ENCODE peak calls at places on chromosomes 16 and 17, in six cellular contexts. U is ascending aorta, T is fibroblast of lung, S is Peyer's patch, Q is left lung, K is gastrocnemius medialis. W is an unnamed sample. For H3K27me3, the result is how much of the 10 kb centered on the place peaks cover.

GRCh38 chr17:37461668-37462067 is 28.0 kb upstream of the DUSP14 start:
- DNase-seq in U (no peak), Q (no peak), T (no peak), K (no peak), S (no peak), W (no peak)

GRCh38 chr16:67241008-67241900 is 6.0 kb downstream of the FHOD1 start:
- DNase-seq in S (no peak), Q (peak), T (peak), U (no peak), K (peak), W (peak)

GRCh38 chr17:44557653-44558285 is 485 bp downstream of the FZD2 start:
- DNase-seq in Q (peak), S (peak), T (peak), U (no peak), K (no peak), W (peak)

GRCh38 chr16:17138801-17139200 is 332.0 kb downstream of the XYLT1 start:
- DNase-seq in U (no peak), T (peak), Q (no peak), S (no peak), K (no peak), W (no peak)

GRCh38 chr16:49594706-49595534 is 221.3 kb downstream of the C16orf78 start:
- DNase-seq in Q (no peak), K (no peak), S (no peak), U (no peak), T (no peak), W (no peak)

GRCh38 chr17:66952681-66953638 is 11.5 kb upstream of the CACNG4 start:
- DNase-seq in S (no peak), Q (no peak), T (no peak), K (no peak), U (no peak), W (no peak)

GRCh38 chr17:65630502-65630901 is 69.1 kb upstream of the AXIN2 start:
- DNase-seq in U (no peak), Q (no peak), S (no peak), K (no peak), T (no peak), W (no peak)

GRCh38 chr17:13735861-13736260 is 134.1 kb upstream of the HS3ST3A1 start:
- DNase-seq in S (no peak), Q (no peak), T (no peak), K (no peak), U (no peak), W (no peak)

GRCh38 chr16:80614908-80615696 is 74.3 kb downstream of the DYNLRB2 start:
- DNase-seq in S (no peak), K (no peak), T (peak), Q (no peak), U (no peak), W (no peak)

GRCh38 chr16:75109732-75110243 is 6.8 kb downstream of the LDHD start:
- DNase-seq in S (no peak), K (peak), Q (no peak), U (no peak), T (no peak), W (peak)

GRCh38 chr17:79840204-79840988 is 1.2 kb upstream of the CBX4 start:
- DNase-seq in T (peak), S (no peak), Q (peak), U (no peak), K (no peak), W (peak)

GRCh38 chr16:684961-685696 is 995 bp upstream of the JMJD8 start:
- DNase-seq in K (no peak), S (no peak), U (no peak), T (no peak), Q (peak), W (no peak)

GRCh38 chr17:78372811-78373210 is 5.6 kb upstream of the PGS1 start:
- DNase-seq in T (no peak), S (no peak), Q (no peak), K (no peak), U (no peak), W (no peak)

GRCh38 chr17:82808921-82809905 is 30.6 kb downstream of the ZNF750 start:
- DNase-seq in U (no peak), T (no peak), Q (no peak), S (no peak), K (no peak), W (no peak)

GRCh38 chr17:63035271-63035670 is 69.2 kb downstream of the TANC2 start:
- DNase-seq in Q (no peak), T (peak), K (no peak), S (no peak), U (no peak), W (no peak)

GRCh38 chr16:1296688-1297412 is 12.6 kb upstream of the UBE2I start:
- DNase-seq in K (peak), U (no peak), S (peak), Q (no peak), T (no peak), W (no peak)

GRCh38 chr17:56699186-56699895 is 105.8 kb downstream of the NOG start:
- DNase-seq in K (no peak), U (no peak), S (no peak), Q (peak), T (peak), W (peak)

GRCh38 chr17:19299214-19299747 is 62.1 kb downstream of the EPN2 start:
- DNase-seq in K (no peak), U (no peak), T (no peak), Q (no peak), S (no peak), W (no peak)

GRCh38 chr16:22313141-22313781 is 16.1 kb downstream of the POLR3E start:
- DNase-seq in U (no peak), T (no peak), S (peak), K (no peak), Q (no peak), W (no peak)

GRCh38 chr16:30068750-30069574 is 3.4 kb downstream of the ALDOA start:
- DNase-seq in Q (no peak), K (no peak), T (no peak), U (no peak), S (no peak), W (no peak)

GRCh38 chr17:14228903-14229302 is 7.8 kb downstream of the CDRT15 start:
- DNase-seq in S (no peak), U (no peak), K (no peak), Q (no peak), T (peak), W (no peak)

GRCh38 chr16:52578007-52578828 is 31.3 kb upstream of the TOX3 start:
- DNase-seq in K (no peak), S (no peak), Q (no peak), U (no peak), T (no peak), W (no peak)

GRCh38 chr17:48131216-48131824 is 23.8 kb downstream of the SNX11 start:
- DNase-seq in Q (no peak), U (no peak), T (peak), K (peak), S (peak), W (no peak)

DNA sequence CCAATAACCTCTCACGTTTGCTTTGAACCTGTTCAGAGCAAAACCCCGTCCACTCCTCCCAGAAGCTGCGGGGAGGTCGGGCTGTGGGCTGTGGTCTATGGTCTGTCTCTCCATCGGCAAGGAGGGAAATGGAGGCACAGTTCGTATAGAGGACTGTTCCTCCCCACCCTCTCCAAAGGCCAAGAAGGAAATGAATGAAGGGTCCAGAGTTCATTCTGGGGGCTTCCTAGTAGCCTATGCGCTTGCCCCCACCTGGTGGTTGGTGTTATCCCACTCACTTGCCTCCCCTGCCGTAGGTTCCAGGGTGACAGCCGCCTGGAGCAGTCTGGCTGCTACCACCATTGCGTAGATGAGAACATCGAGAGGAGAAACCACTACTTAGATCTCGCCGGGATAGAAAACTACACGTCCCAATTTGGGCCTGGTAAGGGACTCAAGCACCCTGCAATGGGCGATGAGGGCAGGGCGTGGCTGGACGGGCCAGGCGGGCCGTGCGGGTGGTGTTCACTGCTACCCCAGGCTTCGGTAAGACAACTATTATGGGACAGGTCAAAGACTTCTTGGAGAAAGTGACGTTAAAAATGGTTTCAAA is 49.0 kb downstream of the SNX20 start:
- DNase-seq in K (no peak), U (no peak), T (no peak), S (no peak), Q (no peak), W (no peak)
- H3K4me3 ChIP-seq in K (no peak), U (no peak), T (no peak), S (no peak), Q (no peak), W (no peak)

GRCh38 chr17:74211929-74212261 is 1.5 kb upstream of the TTYH2 start:
- DNase-seq in T (peak), K (no peak), Q (no peak), S (no peak), U (no peak), W (no peak)

GRCh38 chr17:74212262-74212912 is 984 bp upstream of the TTYH2 start:
- DNase-seq in T (peak), K (no peak), S (peak), U (no peak), Q (no peak), W (no peak)

GRCh38 chr17:74211141-74211928 is 2.0 kb upstream of the TTYH2 start:
- DNase-seq in Q (no peak), T (peak), U (no peak), K (no peak), S (no peak), W (no peak)

GRCh38 chr17:74212913-74213791 is at the start of gene TTYH2:
- DNase-seq in T (peak), U (peak), K (peak), S (peak), Q (peak), W (peak)

GRCh38 chr17:74210191-74211140 is 2.9 kb upstream of the TTYH2 start:
- DNase-seq in U (no peak), Q (peak), S (peak), K (no peak), T (peak), W (peak)
- TF ChIP-seq CTCF in U (peak), Q (peak), S (peak), K (peak), T (peak), W (peak)

GRCh38 chr16:55527885-55528284 is 19.0 kb downstream of the LPCAT2 start:
- DNase-seq in T (no peak), K (no peak), U (no peak), Q (no peak), S (no peak), W (no peak)
- H3K27me3 ChIP-seq in T (under half), K (under half), U (under half), Q (under half), S (under half), W (under half)

DNA sequence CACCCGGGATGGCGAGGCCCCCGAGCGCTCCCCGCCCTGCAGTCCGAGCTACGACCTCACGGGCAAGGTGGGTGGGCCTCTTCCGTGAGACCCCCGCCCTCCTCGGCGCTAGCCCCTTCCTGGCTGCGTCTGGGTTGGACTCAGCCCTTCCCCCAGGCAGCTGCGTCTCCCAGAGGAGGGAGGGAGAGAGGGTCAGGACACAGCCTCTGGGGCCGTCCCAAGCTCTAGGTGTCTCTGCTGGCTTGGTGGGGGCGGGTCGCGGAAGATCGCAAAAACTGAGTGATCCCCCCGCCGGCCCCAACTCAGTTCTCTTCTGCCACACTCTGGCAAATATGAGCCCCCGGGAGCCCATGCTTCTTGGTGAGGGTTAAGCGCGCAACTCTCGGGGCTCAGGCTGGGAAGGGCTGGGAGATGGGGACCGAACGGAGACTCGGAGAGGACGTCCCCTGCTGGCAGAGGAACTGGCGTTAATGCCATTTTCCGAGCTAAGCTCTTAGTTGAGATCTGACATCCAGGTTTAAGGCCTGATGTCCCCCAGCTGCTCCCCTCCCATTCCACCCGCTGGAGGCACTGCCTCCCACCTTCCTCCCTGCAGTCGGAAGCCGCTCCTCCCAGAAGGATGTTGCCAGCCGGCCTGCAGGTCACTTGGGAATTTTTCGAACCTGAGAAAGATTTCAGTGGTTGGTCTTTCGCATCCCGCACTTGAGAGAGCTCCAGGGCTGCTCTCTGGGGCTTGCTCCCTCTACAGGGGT is 419 bp downstream of the RAB37 start:
- DNase-seq in T (no peak), Q (no peak), U (no peak), S (peak), K (no peak), W (no peak)
- H3K4me3 ChIP-seq in T (no peak), Q (peak), U (peak), S (peak), K (peak), W (peak)

GRCh38 chr17:8015236-8015956 is 13.0 kb downstream of the GUCY2D start:
- DNase-seq in K (no peak), Q (no peak), U (no peak), S (no peak), T (no peak), W (peak)

GRCh38 chr17:8015957-8016631 is 13.7 kb downstream of the GUCY2D start:
- DNase-seq in S (no peak), Q (peak), K (no peak), U (no peak), T (no peak), W (peak)

GRCh38 chr17:8014558-8014850 is 12.1 kb downstream of the GUCY2D start:
- DNase-seq in T (no peak), Q (no peak), U (no peak), S (no peak), K (no peak), W (peak)

GRCh38 chr17:8018436-8018835 is 16.0 kb downstream of the GUCY2D start:
- DNase-seq in U (no peak), K (no peak), S (no peak), T (no peak), Q (no peak), W (no peak)

DNA sequence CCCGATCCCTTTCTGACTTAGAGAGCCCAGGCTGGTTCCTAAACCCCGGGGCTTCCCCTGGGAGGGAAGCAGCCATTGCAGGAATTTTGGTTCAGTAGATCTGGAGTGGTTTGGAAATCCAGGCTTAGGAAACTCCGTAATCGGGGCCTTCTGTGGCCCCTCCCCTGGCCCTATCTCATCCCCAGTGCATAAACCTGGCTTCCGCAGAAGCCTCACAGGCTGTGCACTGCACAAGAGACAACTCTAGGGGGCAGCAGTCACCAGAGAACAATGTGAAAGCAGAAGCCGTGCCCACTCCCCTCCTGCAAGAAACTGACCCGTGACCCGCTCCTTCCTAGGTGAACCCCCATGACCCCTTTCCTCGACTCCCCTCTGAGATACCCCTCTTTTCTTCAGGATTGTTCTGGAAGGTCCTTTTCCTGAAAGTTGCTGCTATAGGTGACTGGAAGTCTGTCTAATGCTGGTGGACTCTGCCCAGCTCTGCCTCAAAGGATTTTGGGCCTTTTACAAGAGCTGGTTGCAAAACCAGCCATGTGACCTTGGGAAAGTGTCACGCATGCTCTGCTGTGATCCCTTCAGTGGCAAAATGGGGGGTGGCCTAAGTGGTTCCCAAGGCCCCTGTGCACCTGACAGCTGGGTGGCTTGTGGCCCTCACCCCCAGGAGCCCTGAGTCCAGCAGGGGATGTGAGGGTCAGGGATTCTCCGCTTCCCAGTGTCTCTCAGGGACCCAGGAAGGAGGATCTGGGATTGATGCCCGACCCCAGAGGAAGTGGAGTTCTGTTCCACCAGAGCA is 14.4 kb downstream of the GUCY2D start:
- DNase-seq in T (peak), U (no peak), S (peak), Q (peak), K (no peak), W (peak)
- TF ChIP-seq CTCF in T (peak), U (peak), S (peak), Q (peak), K (peak), W (peak)